ENCODE peak calls at places on chromosomes 13 and 19, in nine cellular contexts. J, C, H, Z, R, I, Q, A and L are unnamed samples.

GRCh38 chr19:21308778-21309177 is 20.4 kb downstream of the ZNF708 start:
- DNase-seq in I (no peak), R (no peak), C (no peak), Q (no peak), A (no peak), J (no peak), H (no peak), Z (peak), L (no peak)

GRCh38 chr19:38293281-38293680 is 10.8 kb upstream of the C19orf33 start:
- DNase-seq in J (no peak), C (no peak), Q (no peak), A (no peak), H (no peak), I (no peak), Z (no peak), R (no peak), L (no peak)

GRCh38 chr19:51663650-51664049 is 17.0 kb upstream of the SIGLEC14 start:
- DNase-seq in I (no peak), J (no peak), H (no peak), Q (no peak), A (no peak), C (no peak), Z (no peak), R (no peak), L (no peak)

GRCh38 chr19:40745402-40745780 is 4.9 kb downstream of the ACTMAP start:
- DNase-seq in C (no peak), A (no peak), Q (peak), R (peak), I (no peak), J (peak), Z (peak), H (peak), L (no peak)

GRCh38 chr13:52738719-52739467 is 727 bp downstream of the CNMD start:
- DNase-seq in I (no peak), R (no peak), J (peak), A (peak), Q (no peak), Z (no peak), H (no peak), C (peak), L (no peak)

GRCh38 chr19:17758528-17758927 is 7.3 kb downstream of the FCHO1 start:
- DNase-seq in H (no peak), Q (no peak), Z (no peak), J (no peak), C (no peak), I (no peak), A (no peak), R (no peak), L (no peak)

GRCh38 chr19:5395996-5396939 is 55.7 kb upstream of the PTPRS start:
- DNase-seq in Q (no peak), A (no peak), H (no peak), R (no peak), C (no peak), Z (no peak), J (no peak), I (no peak), L (no peak)

GRCh38 chr13:44816701-44817684 is 172.3 kb downstream of the NUFIP1 start:
- DNase-seq in I (no peak), Q (no peak), C (no peak), A (no peak), R (no peak), Z (peak), J (no peak), H (peak), L (no peak)

GRCh38 chr13:79988573-79988972 is 352.4 kb downstream of the SPRY2 start:
- DNase-seq in Z (peak), Q (peak), A (peak), H (peak), I (peak), C (no peak), J (peak), R (no peak), L (no peak)

GRCh38 chr13:109387438-109387837 is 398.9 kb downstream of the IRS2 start:
- DNase-seq in Q (no peak), I (no peak), A (no peak), J (no peak), C (no peak), Z (no peak), R (no peak), H (no peak), L (no peak)

GRCh38 chr13:99178636-99179035 is 22.0 kb upstream of the UBAC2 start:
- DNase-seq in R (no peak), H (no peak), C (peak), I (no peak), Q (no peak), Z (peak), A (no peak), J (peak), L (no peak)

GRCh38 chr19:52735734-52736133 is 890 bp upstream of the ZNF611 start:
- DNase-seq in R (no peak), C (no peak), Q (peak), J (no peak), Z (peak), H (no peak), I (peak), A (peak), L (no peak)

GRCh38 chr19:13718733-13719132 is 45.6 kb upstream of the MRI1 start:
- DNase-seq in H (peak), Z (peak), I (peak), J (peak), Q (peak), R (peak), A (peak), C (peak), L (no peak)

GRCh38 chr13:110028838-110029621 is 242.6 kb upstream of the IRS2 start:
- DNase-seq in Q (peak), R (no peak), C (no peak), A (no peak), Z (no peak), I (no peak), H (no peak), J (no peak), L (no peak)

GRCh38 chr13:70016116-70016515 is 91.5 kb upstream of the ATXN8OS start:
- DNase-seq in C (no peak), Z (no peak), A (no peak), H (no peak), J (no peak), Q (no peak), R (no peak), I (no peak), L (no peak)

GRCh38 chr19:7360393-7360984 is 11.8 kb downstream of the ARHGEF18 start:
- DNase-seq in A (no peak), C (no peak), H (peak), I (no peak), Z (peak), R (no peak), Q (peak), J (peak), L (no peak)

GRCh38 chr13:71625694-71626093 is 241.3 kb downstream of the DACH1 start:
- DNase-seq in A (no peak), I (no peak), H (peak), J (peak), Q (peak), C (no peak), Z (peak), R (peak), L (no peak)

GRCh38 chr19:16899566-16900075 is 10.8 kb downstream of the F2RL3 start:
- DNase-seq in C (peak), A (peak), J (peak), Z (peak), H (no peak), Q (peak), R (no peak), I (peak), L (no peak)

GRCh38 chr19:54707932-54708331 is 16.3 kb upstream of the KIR3DL3 start:
- DNase-seq in Z (no peak), C (peak), A (peak), J (no peak), Q (no peak), I (peak), R (no peak), H (no peak), L (no peak)

GRCh38 chr13:51417716-51418115 is 35.1 kb downstream of the INTS6 start:
- DNase-seq in A (no peak), Q (no peak), H (no peak), R (no peak), C (no peak), I (no peak), J (no peak), Z (no peak), L (no peak)

GRCh38 chr13:21330126-21330861 is 128.8 kb downstream of the ZDHHC20 start:
- DNase-seq in Z (no peak), J (no peak), I (no peak), A (no peak), H (peak), C (peak), R (peak), Q (no peak), L (no peak)

GRCh38 chr19:55674841-55675660 is at the start of gene EPN1:
- DNase-seq in R (peak), H (peak), C (peak), J (peak), I (peak), A (peak), Q (peak), Z (peak), L (peak)

GRCh38 chr13:36261011-36261410 is 36.6 kb downstream of the CCDC169 start:
- DNase-seq in A (no peak), R (no peak), C (no peak), J (no peak), I (no peak), H (no peak), Z (no peak), Q (no peak), L (no peak)

GRCh38 chr13:40232321-40232720 is 434.1 kb downstream of the FOXO1 start:
- DNase-seq in Q (no peak), A (no peak), H (no peak), C (no peak), R (no peak), Z (no peak), J (no peak), I (no peak), L (no peak)

GRCh38 chr19:43504426-43505185 is at the start of gene PHLDB3:
- DNase-seq in H (peak), Q (no peak), R (no peak), Z (no peak), J (peak), I (peak), A (peak), C (peak), L (no peak)

GRCh38 chr19:51158474-51159129 is 16.5 kb downstream of the SIGLEC7 start:
- DNase-seq in R (no peak), I (peak), C (peak), H (peak), Z (peak), J (peak), A (peak), Q (peak), L (no peak)

GRCh38 chr13:100550433-100550832 is 38.2 kb downstream of the GGACT start:
- DNase-seq in Z (peak), H (peak), J (peak), Q (peak), I (no peak), A (peak), C (no peak), R (no peak), L (no peak)

GRCh38 chr13:59086147-59086546 is 1077.6 kb downstream of the DIAPH3 start:
- DNase-seq in R (peak), C (no peak), Z (peak), A (no peak), H (peak), Q (peak), J (peak), I (no peak), L (no peak)

GRCh38 chr19:41332000-41332399 is 21.7 kb downstream of the TGFB1 start:
- DNase-seq in H (no peak), R (no peak), Z (no peak), J (no peak), A (no peak), C (no peak), I (no peak), Q (no peak), L (no peak)

GRCh38 chr13:24135674-24136300 is 24.7 kb upstream of the SPATA13 start:
- DNase-seq in Q (peak), J (peak), H (peak), R (no peak), A (no peak), Z (peak), C (no peak), I (no peak), L (no peak)

GRCh38 chr13:20332361-20333096 is 100.4 kb upstream of the GJB6 start:
- DNase-seq in C (no peak), I (no peak), R (no peak), J (peak), H (no peak), Q (peak), A (no peak), Z (peak), L (no peak)

GRCh38 chr19:12899891-12900518 is 9.0 kb downstream of the GCDH start:
- DNase-seq in C (peak), I (peak), J (no peak), Q (no peak), Z (no peak), A (no peak), H (no peak), R (no peak), L (no peak)

GRCh38 chr13:39106216-39106995 is 68.2 kb downstream of the NHLRC3 start:
- DNase-seq in Z (peak), R (no peak), C (no peak), Q (peak), H (no peak), I (peak), A (peak), J (no peak), L (no peak)

GRCh38 chr13:33545492-33545891 is 259.9 kb upstream of the STARD13 start:
- DNase-seq in H (no peak), I (no peak), Q (no peak), C (no peak), J (no peak), R (no peak), A (no peak), Z (no peak), L (no peak)

GRCh38 chr13:23799945-23800344 is 89.3 kb downstream of the MIPEP start:
- DNase-seq in Z (no peak), I (no peak), R (no peak), H (peak), C (peak), J (peak), Q (no peak), A (no peak), L (no peak)

GRCh38 chr19:50796634-50797428 is 6.6 kb downstream of the ACP4 start:
- DNase-seq in J (no peak), Z (no peak), H (no peak), R (no peak), Q (no peak), C (no peak), I (no peak), A (no peak), L (no peak)

GRCh38 chr13:33544308-33544707 is 258.8 kb upstream of the STARD13 start:
- DNase-seq in J (no peak), C (no peak), A (no peak), Q (no peak), Z (no peak), I (no peak), H (no peak), R (no peak), L (no peak)

GRCh38 chr19:48656840-48657474 is 11.0 kb upstream of the CA11 start:
- DNase-seq in A (no peak), C (no peak), Z (peak), H (peak), I (peak), R (peak), J (peak), Q (peak), L (no peak)

GRCh38 chr13:20383058-20383457 is 142.6 kb downstream of the CRYL1 start:
- DNase-seq in Z (no peak), A (no peak), C (peak), Q (no peak), I (no peak), H (no peak), J (no peak), R (no peak), L (no peak)

DNA sequence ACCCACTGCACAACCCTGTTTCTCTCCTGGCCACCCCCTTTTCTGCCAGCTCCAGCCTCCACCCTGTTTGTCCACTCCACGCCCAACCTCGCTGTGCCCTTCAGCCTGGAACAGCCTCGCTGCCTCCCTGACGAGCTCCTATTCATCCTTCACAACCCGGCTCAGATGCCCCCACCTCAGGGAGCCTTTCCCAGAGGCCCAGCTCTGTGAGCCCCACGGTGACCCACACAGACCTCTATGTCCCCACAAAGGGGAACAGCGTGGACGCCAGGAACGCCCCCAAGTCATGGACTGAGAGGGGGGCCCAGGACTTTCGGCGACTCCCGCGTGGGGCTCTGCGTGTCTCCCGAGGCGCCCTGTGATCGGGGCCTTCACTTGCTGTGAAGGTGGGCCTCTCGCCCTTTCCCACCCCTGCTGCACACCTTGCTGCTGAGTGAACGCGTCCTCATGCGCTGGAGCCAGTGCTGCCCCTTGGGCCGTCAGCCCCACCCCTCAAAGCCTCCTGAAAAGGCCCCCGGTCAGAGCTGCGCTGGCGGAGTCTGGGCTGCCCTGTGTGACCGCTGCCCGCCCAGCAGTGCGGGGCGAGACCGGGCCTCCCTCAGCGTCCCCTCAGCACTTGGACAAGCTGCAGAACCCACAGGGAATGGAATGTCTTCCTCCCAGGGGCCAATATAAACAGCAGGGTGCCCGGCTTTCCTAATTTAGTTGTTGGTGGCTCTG is 40.0 kb downstream of the ADPRHL1 start:
- DNase-seq in H (no peak), A (no peak), J (no peak), I (no peak), C (no peak), R (no peak), Q (no peak), Z (no peak), L (peak)
- H3K4me3 ChIP-seq in H (no peak), A (no peak), J (no peak), I (no peak), C (no peak), R (no peak), Q (no peak), Z (no peak), L (peak)

DNA sequence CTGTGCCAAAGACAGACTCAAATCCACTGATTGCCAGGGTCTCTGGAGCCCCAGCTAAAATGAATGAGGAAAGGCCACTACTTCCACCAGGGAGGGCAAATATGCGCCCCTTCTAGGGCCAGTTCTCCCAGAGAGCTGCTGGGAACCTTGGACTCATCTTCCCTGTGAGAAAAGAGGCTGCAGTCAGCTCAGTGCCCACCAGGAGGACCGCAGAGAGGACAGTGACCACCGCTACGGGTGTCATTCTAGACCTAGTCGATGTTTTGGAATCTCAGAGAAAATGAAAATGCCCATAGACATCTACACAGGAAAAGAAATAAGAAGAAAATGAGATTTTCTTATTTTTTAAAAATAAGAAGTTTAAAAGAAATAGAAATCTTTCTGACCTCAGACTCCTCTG is 235.1 kb downstream of the UQCRFS1 start:
- DNase-seq in J (no peak), C (no peak), H (no peak), A (no peak), R (no peak), Z (no peak), Q (no peak), I (no peak), L (no peak)
- TF ChIP-seq CTCF in J (peak), C (no peak), H (no peak), A (no peak), R (peak), Z (no peak), Q (peak), I (no peak), L (no peak)

GRCh38 chr19:45866400-45867176 is 2.5 kb downstream of the FOXA3 start:
- DNase-seq in H (no peak), C (no peak), R (no peak), A (peak), Z (no peak), Q (no peak), J (no peak), I (peak), L (no peak)
- H3K4me3 ChIP-seq in H (no peak), C (no peak), R (no peak), A (peak), Z (no peak), Q (no peak), J (no peak), I (peak), L (no peak)

DNA sequence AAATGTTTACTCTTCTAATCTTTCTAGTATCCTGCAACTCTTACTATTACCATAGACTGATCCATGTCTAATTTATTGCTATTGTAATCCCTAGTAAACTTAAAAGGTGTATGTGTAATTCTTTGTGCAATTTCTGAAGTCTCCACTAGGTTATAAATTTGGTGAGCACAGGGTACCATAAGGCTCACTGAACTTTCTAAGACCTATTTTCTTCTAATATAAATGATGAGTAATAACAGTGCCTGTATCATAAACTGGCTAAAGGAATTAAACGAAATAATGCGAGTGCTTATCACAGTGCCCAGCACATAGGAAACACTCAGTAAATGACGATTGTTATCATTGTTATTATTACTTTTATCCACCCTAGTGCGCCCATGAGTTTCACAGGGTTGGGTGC is 119.1 kb downstream of the KLF12 start:
- DNase-seq in Q (peak), C (peak), R (no peak), H (peak), I (no peak), J (no peak), A (no peak), Z (peak), L (no peak)
- TF ChIP-seq CTCF in Q (peak), C (no peak), R (no peak), H (peak), I (no peak), J (peak), A (no peak), Z (peak), L (peak)